ENCODE peak calls at places on chromosomes 1 and 21, in six cellular contexts. One of them, this sample, is unnamed.

GRCh38 chr1:35660581-35661473 is 19.5 kb upstream of the PSMB2 start:
- DNase-seq in anterior cingulate cortex: no peak
- DNase-seq in right cardiac atrium: no peak
- DNase-seq in Kasumi-1: peak; percentile 42
- DNase-seq in colonic mucosa: no peak
- DNase-seq in ELF-1: peak; percentile 84
- DNase-seq in this sample: no peak

GRCh38 chr1:160058087-160058486 is 11.9 kb downstream of the KCNJ10 start:
- DNase-seq in right cardiac atrium: no peak
- DNase-seq in ELF-1: no peak
- DNase-seq in colonic mucosa: no peak
- DNase-seq in Kasumi-1: no peak
- DNase-seq in anterior cingulate cortex: no peak
- DNase-seq in this sample: no peak

GRCh38 chr1:205230965-205231364 is 3.2 kb downstream of the TMCC2 start:
- DNase-seq in right cardiac atrium: no peak
- DNase-seq in anterior cingulate cortex: no peak
- DNase-seq in Kasumi-1: no peak
- DNase-seq in colonic mucosa: no peak
- DNase-seq in ELF-1: no peak
- DNase-seq in this sample: no peak

GRCh38 chr1:4830756-4831155 is 176.3 kb downstream of the AJAP1 start:
- DNase-seq in right cardiac atrium: no peak
- DNase-seq in anterior cingulate cortex: no peak
- DNase-seq in colonic mucosa: no peak
- DNase-seq in Kasumi-1: no peak
- DNase-seq in ELF-1: no peak
- DNase-seq in this sample: no peak

GRCh38 chr1:154745286-154745731 is 124.8 kb downstream of the KCNN3 start:
- DNase-seq in anterior cingulate cortex: no peak
- DNase-seq in colonic mucosa: no peak
- DNase-seq in ELF-1: no peak
- DNase-seq in Kasumi-1: no peak
- DNase-seq in right cardiac atrium: peak; percentile 76
- DNase-seq in this sample: peak; percentile 59

GRCh38 chr21:18294100-18294499 is 49.5 kb downstream of the CHODL start:
- DNase-seq in right cardiac atrium: no peak
- DNase-seq in Kasumi-1: no peak
- DNase-seq in anterior cingulate cortex: no peak
- DNase-seq in colonic mucosa: no peak
- DNase-seq in ELF-1: no peak
- DNase-seq in this sample: no peak

GRCh38 chr1:178294654-178295053 is 200.8 kb downstream of the RASAL2 start:
- DNase-seq in ELF-1: peak; percentile 66
- DNase-seq in anterior cingulate cortex: no peak
- DNase-seq in Kasumi-1: no peak
- DNase-seq in right cardiac atrium: no peak
- DNase-seq in colonic mucosa: no peak
- DNase-seq in this sample: no peak

GRCh38 chr1:110011527-110012041 is 22.8 kb upstream of the STRIP1 start:
- DNase-seq in ELF-1: peak; percentile 68
- DNase-seq in anterior cingulate cortex: no peak
- DNase-seq in right cardiac atrium: no peak
- DNase-seq in colonic mucosa: peak; percentile 53
- DNase-seq in Kasumi-1: peak; percentile 82
- DNase-seq in this sample: peak; percentile 84

GRCh38 chr1:200180821-200181220 is 153.3 kb downstream of the NR5A2 start:
- DNase-seq in ELF-1: no peak
- DNase-seq in anterior cingulate cortex: no peak
- DNase-seq in colonic mucosa: peak; percentile 25
- DNase-seq in right cardiac atrium: no peak
- DNase-seq in Kasumi-1: no peak
- DNase-seq in this sample: no peak

GRCh38 chr1:114979278-114979891 is 50.2 kb upstream of the TSHB start:
- DNase-seq in colonic mucosa: peak; percentile 65
- DNase-seq in right cardiac atrium: peak; percentile 67
- DNase-seq in anterior cingulate cortex: peak; percentile 8
- DNase-seq in ELF-1: peak; percentile 24
- DNase-seq in Kasumi-1: peak; percentile 37
- DNase-seq in this sample: peak; percentile 13

GRCh38 chr1:108841703-108842102 is 15.2 kb downstream of the AKNAD1 start:
- DNase-seq in colonic mucosa: no peak
- DNase-seq in anterior cingulate cortex: no peak
- DNase-seq in ELF-1: no peak
- DNase-seq in right cardiac atrium: no peak
- DNase-seq in Kasumi-1: no peak
- DNase-seq in this sample: no peak

GRCh38 chr1:107687846-107688753 is 276.9 kb downstream of the VAV3 start:
- DNase-seq in colonic mucosa: peak; percentile 48
- DNase-seq in anterior cingulate cortex: no peak
- DNase-seq in ELF-1: no peak
- DNase-seq in right cardiac atrium: no peak
- DNase-seq in Kasumi-1: no peak
- DNase-seq in this sample: no peak

GRCh38 chr1:54225986-54226559 is 26.1 kb downstream of the MRPL37 start:
- DNase-seq in anterior cingulate cortex: no peak
- DNase-seq in colonic mucosa: no peak
- DNase-seq in Kasumi-1: no peak
- DNase-seq in ELF-1: no peak
- DNase-seq in right cardiac atrium: no peak
- DNase-seq in this sample: no peak

GRCh38 chr1:100868364-100868995 is 26.2 kb downstream of the EXTL2 start:
- DNase-seq in colonic mucosa: no peak
- DNase-seq in Kasumi-1: peak; percentile 61
- DNase-seq in right cardiac atrium: no peak
- DNase-seq in ELF-1: no peak
- DNase-seq in anterior cingulate cortex: no peak
- DNase-seq in this sample: no peak

GRCh38 chr21:14916676-14917141 is 148.1 kb downstream of the NRIP1 start:
- DNase-seq in ELF-1: peak; percentile 68
- DNase-seq in colonic mucosa: no peak
- DNase-seq in Kasumi-1: no peak
- DNase-seq in right cardiac atrium: no peak
- DNase-seq in anterior cingulate cortex: no peak
- DNase-seq in this sample: no peak

GRCh38 chr21:24023936-24024335 is 1583.3 kb downstream of the MRPL39 start:
- DNase-seq in anterior cingulate cortex: no peak
- DNase-seq in ELF-1: no peak
- DNase-seq in Kasumi-1: no peak
- DNase-seq in right cardiac atrium: no peak
- DNase-seq in colonic mucosa: no peak
- DNase-seq in this sample: no peak

GRCh38 chr1:235866207-235866912 is at the start of gene LYST:
- DNase-seq in colonic mucosa: peak; percentile 63
- DNase-seq in Kasumi-1: peak; percentile 56
- DNase-seq in anterior cingulate cortex: peak; percentile 52
- DNase-seq in ELF-1: peak; percentile 74
- DNase-seq in right cardiac atrium: no peak
- DNase-seq in this sample: no peak

GRCh38 chr1:40495315-40495903 is 13.2 kb upstream of the EXO5 start:
- DNase-seq in ELF-1: peak; percentile 2
- DNase-seq in anterior cingulate cortex: no peak
- DNase-seq in colonic mucosa: no peak
- DNase-seq in Kasumi-1: no peak
- DNase-seq in right cardiac atrium: no peak
- DNase-seq in this sample: no peak

GRCh38 chr1:43545686-43546387 is 15.2 kb downstream of the PTPRF start:
- DNase-seq in ELF-1: peak; percentile 93
- DNase-seq in Kasumi-1: no peak
- DNase-seq in anterior cingulate cortex: peak; percentile 56
- DNase-seq in colonic mucosa: peak; percentile 97
- DNase-seq in right cardiac atrium: peak; percentile 89
- DNase-seq in this sample: no peak

GRCh38 chr1:109115685-109116084 is 1.8 kb downstream of the ELAPOR1 start:
- DNase-seq in ELF-1: no peak
- DNase-seq in Kasumi-1: no peak
- DNase-seq in right cardiac atrium: no peak
- DNase-seq in colonic mucosa: no peak
- DNase-seq in anterior cingulate cortex: no peak
- DNase-seq in this sample: no peak

GRCh38 chr1:25991937-25992688 is 5.8 kb downstream of the PAFAH2 start:
- DNase-seq in ELF-1: no peak
- DNase-seq in colonic mucosa: no peak
- DNase-seq in right cardiac atrium: no peak
- DNase-seq in Kasumi-1: peak; percentile 28
- DNase-seq in anterior cingulate cortex: no peak
- DNase-seq in this sample: no peak

GRCh38 chr1:15994590-15995351 is 9.3 kb upstream of the SRARP start:
- DNase-seq in ELF-1: peak; percentile 62
- DNase-seq in Kasumi-1: peak; percentile 16
- DNase-seq in colonic mucosa: peak; percentile 62
- DNase-seq in right cardiac atrium: peak; percentile 87
- DNase-seq in anterior cingulate cortex: peak; percentile 26
- DNase-seq in this sample: no peak

GRCh38 chr1:40182956-40183710 is 21.9 kb downstream of the RLF start:
- DNase-seq in Kasumi-1: peak; percentile 58
- DNase-seq in colonic mucosa: no peak
- DNase-seq in ELF-1: no peak
- DNase-seq in anterior cingulate cortex: no peak
- DNase-seq in right cardiac atrium: no peak
- DNase-seq in this sample: no peak

GRCh38 chr21:34526618-34527290 is 14.7 kb upstream of the KCNE1 start:
- DNase-seq in anterior cingulate cortex: no peak
- DNase-seq in Kasumi-1: no peak
- DNase-seq in right cardiac atrium: peak; percentile 89
- DNase-seq in ELF-1: peak; percentile 93
- DNase-seq in colonic mucosa: peak; percentile 82
- DNase-seq in this sample: no peak

GRCh38 chr1:233261206-233261605 is 34.3 kb downstream of the PCNX2 start:
- DNase-seq in colonic mucosa: no peak
- DNase-seq in ELF-1: no peak
- DNase-seq in Kasumi-1: no peak
- DNase-seq in right cardiac atrium: no peak
- DNase-seq in anterior cingulate cortex: no peak
- DNase-seq in this sample: peak; percentile 11

GRCh38 chr1:154809436-154810413 is 60.4 kb downstream of the KCNN3 start:
- DNase-seq in anterior cingulate cortex: no peak
- DNase-seq in Kasumi-1: peak; percentile 36
- DNase-seq in right cardiac atrium: peak; percentile 68
- DNase-seq in colonic mucosa: no peak
- DNase-seq in ELF-1: no peak
- DNase-seq in this sample: no peak

GRCh38 chr1:13543927-13544556 is 30.2 kb upstream of the LRRC38 start:
- DNase-seq in right cardiac atrium: peak; percentile 78
- DNase-seq in Kasumi-1: no peak
- DNase-seq in anterior cingulate cortex: peak; percentile 33
- DNase-seq in ELF-1: peak; percentile 62
- DNase-seq in colonic mucosa: no peak
- DNase-seq in this sample: no peak

GRCh38 chr1:46535063-46535462 is 16.4 kb downstream of the KNCN start:
- DNase-seq in Kasumi-1: peak; percentile 25
- DNase-seq in right cardiac atrium: no peak
- DNase-seq in anterior cingulate cortex: no peak
- DNase-seq in ELF-1: no peak
- DNase-seq in colonic mucosa: peak; percentile 51
- DNase-seq in this sample: no peak

GRCh38 chr1:217948741-217949140 is 317.6 kb downstream of the SPATA17 start:
- DNase-seq in anterior cingulate cortex: no peak
- DNase-seq in Kasumi-1: no peak
- DNase-seq in right cardiac atrium: no peak
- DNase-seq in ELF-1: no peak
- DNase-seq in colonic mucosa: no peak
- DNase-seq in this sample: no peak